ENCODE peak calls at places on chromosomes 7 and 10, in eight cellular contexts. D is MCF 10A; U is stimulated activated CD4-positive, alpha-beta T cell treated with anti-CD3 and anti-CD28 coated beads, TNF-alpha, amount 100 ng/mL, for 4 hours; J is uterus; Z is NCI-H1417; O is SK-N-SH; Q is activated T-cell treated with anti-CD3 and anti-CD28 coated beads, Interleukin-2, amount 50 U/mL, for 48 hours; H is amniotic epithelial cell. Y is an unnamed sample.

GRCh38 chr10:132264966-132265877 is 42.5 kb downstream of the STK32C start:
- DNase-seq in D (no peak), U (no peak), J (no peak), Z (no peak), O (peak; percentile 87), Q (no peak), H (no peak), Y (no peak)

GRCh38 chr10:100829103-100829870 is 83.5 kb upstream of the SLF2 start:
- DNase-seq in D (no peak), U (no peak), J (no peak), Z (no peak), O (peak; percentile 72), Q (no peak), H (no peak), Y (no peak)

GRCh38 chr10:3811331-3811870 is 26.4 kb upstream of the KLF6 start:
- DNase-seq in D (peak; percentile 89), U (no peak), J (no peak), Z (no peak), O (no peak), Q (peak; percentile 73), H (peak; percentile 58), Y (peak; percentile 61)

GRCh38 chr7:82335927-82336326 is 107.7 kb downstream of the CACNA2D1 start:
- DNase-seq in D (peak; percentile 1), U (no peak), J (no peak), Z (peak; percentile 99), O (peak; percentile 77), Q (no peak), H (peak; percentile 17), Y (no peak)

GRCh38 chr7:100612730-100613446 is 548 bp downstream of the MOSPD3 start:
- DNase-seq in D (no peak), U (no peak), J (no peak), Z (no peak), O (peak; percentile 75), Q (peak; percentile 33), H (no peak), Y (no peak)

GRCh38 chr10:25725917-25726716 is 207.9 kb upstream of the MYO3A start:
- DNase-seq in D (peak; percentile 66), U (no peak), J (no peak), Z (peak; percentile 60), O (peak; percentile 46), Q (no peak), H (peak; percentile 66), Y (peak; percentile 71)

GRCh38 chr10:82874671-82875070 is 999.7 kb downstream of the NRG3 start:
- DNase-seq in D (peak; percentile 14), U (no peak), J (no peak), Z (no peak), O (no peak), Q (no peak), H (peak; percentile 53), Y (no peak)

GRCh38 chr10:14648042-14648765 is 126.5 kb downstream of the FAM107B start:
- DNase-seq in D (no peak), U (peak; percentile 58), J (peak; percentile 90), Z (peak; percentile 82), O (peak; percentile 63), Q (peak; percentile 77), H (peak; percentile 80), Y (peak; percentile 87)

GRCh38 chr7:34296663-34297062 is 361.4 kb upstream of the NPSR1 start:
- DNase-seq in D (no peak), U (no peak), J (no peak), Z (no peak), O (no peak), Q (no peak), H (peak; percentile 86), Y (no peak)

GRCh38 chr7:158821173-158822021 is 7.9 kb downstream of the ESYT2 start:
- DNase-seq in D (peak; percentile 82), U (no peak), J (no peak), Z (peak; percentile 51), O (no peak), Q (no peak), H (peak; percentile 54), Y (no peak)

GRCh38 chr7:69276011-69276729 is 322.1 kb upstream of the AUTS2 start:
- DNase-seq in D (no peak), U (no peak), J (peak; percentile 67), Z (peak; percentile 68), O (no peak), Q (no peak), H (no peak), Y (peak; percentile 65)

GRCh38 chr7:55651057-55651456 is 78.8 kb upstream of the VOPP1 start:
- DNase-seq in D (no peak), U (no peak), J (no peak), Z (peak; percentile 31), O (no peak), Q (no peak), H (no peak), Y (no peak)